ENCODE peak calls at places on chromosomes 7 and 10, in four cellular contexts. E, G, V and O are unnamed samples.

GRCh38 chr7:15921576-15921975 is 235.1 kb upstream of the MEOX2 start:
- DNase-seq in E (no peak), G (no peak), V (no peak), O (no peak)

GRCh38 chr7:13822678-13823077 is 166.8 kb downstream of the ETV1 start:
- DNase-seq in E (no peak), G (no peak), V (no peak), O (no peak)

GRCh38 chr7:7946486-7946885 is 22.1 kb upstream of the GLCCI1 start:
- DNase-seq in E (no peak), G (no peak), V (no peak), O (no peak)

GRCh38 chr10:50594012-50594411 is 29.7 kb downstream of the SGMS1 start:
- DNase-seq in E (no peak), G (peak; percentile 43), V (no peak), O (peak; percentile 45)

GRCh38 chr10:77925410-77925794 is 1.2 kb downstream of the DLG5 start:
- DNase-seq in E (no peak), G (peak; percentile 55), V (no peak), O (peak; percentile 32)

GRCh38 chr10:49313501-49314070 is 14.6 kb downstream of the C10orf71 start:
- DNase-seq in E (no peak), G (no peak), V (no peak), O (no peak)

GRCh38 chr7:64640504-64640903 is 25.4 kb upstream of the ZNF107 start:
- DNase-seq in E (no peak), G (no peak), V (no peak), O (no peak)

GRCh38 chr7:143013897-143014296 is 13.0 kb downstream of the OR9A2 start:
- DNase-seq in E (no peak), G (no peak), V (no peak), O (peak; percentile 30)

GRCh38 chr10:63494951-63495350 is 26.2 kb upstream of the REEP3 start:
- DNase-seq in E (no peak), G (no peak), V (no peak), O (no peak)

GRCh38 chr7:108200326-108200725 is 70.2 kb upstream of the LAMB4 start:
- DNase-seq in E (no peak), G (no peak), V (no peak), O (no peak)

GRCh38 chr10:70693619-70694286 is 21.4 kb downstream of the ADAMTS14 start:
- DNase-seq in E (peak; percentile 47), G (no peak), V (no peak), O (peak; percentile 97)

GRCh38 chr7:830069-830468 is 2.2 kb upstream of the SUN1 start:
- DNase-seq in E (no peak), G (no peak), V (no peak), O (no peak)

GRCh38 chr10:110850990-110851389 is 20.7 kb upstream of the PDCD4 start:
- DNase-seq in E (no peak), G (no peak), V (peak; percentile 46), O (no peak)

GRCh38 chr10:26095781-26096180 is 120.8 kb upstream of the GAD2 start:
- DNase-seq in E (no peak), G (no peak), V (no peak), O (no peak)

GRCh38 chr10:73837072-73837471 is 25.7 kb upstream of the NDST2 start:
- DNase-seq in E (no peak), G (no peak), V (no peak), O (peak; percentile 43)

GRCh38 chr7:107692501-107692900 is 31.9 kb downstream of the SLC26A4 start:
- DNase-seq in E (no peak), G (no peak), V (no peak), O (no peak)

GRCh38 chr7:128020161-128020560 is 11.1 kb downstream of the LRRC4 start:
- DNase-seq in E (no peak), G (no peak), V (no peak), O (no peak)

GRCh38 chr7:155119801-155120382 is 49.8 kb downstream of the HTR5A start:
- DNase-seq in E (no peak), G (no peak), V (no peak), O (no peak)

GRCh38 chr10:80700252-80700651 is 162.6 kb downstream of the SH2D4B start:
- DNase-seq in E (no peak), G (no peak), V (no peak), O (no peak)

GRCh38 chr7:73842248-73842895 is at the start of gene METTL27:
- DNase-seq in E (peak; percentile 93), G (peak; percentile 95), V (peak; percentile 88), O (peak; percentile 90)

GRCh38 chr7:27187702-27188665 is 3.0 kb upstream of the HOXA11 start:
- DNase-seq in E (no peak), G (peak; percentile 19), V (no peak), O (no peak)

GRCh38 chr7:114554781-114555537 is 140.3 kb downstream of the FOXP2 start:
- DNase-seq in E (no peak), G (no peak), V (no peak), O (no peak)

GRCh38 chr7:30142710-30143109 is 7.9 kb downstream of the MTURN start:
- DNase-seq in E (no peak), G (no peak), V (no peak), O (peak; percentile 47)

GRCh38 chr10:123367181-123367580 is 213.0 kb downstream of the BUB3 start:
- DNase-seq in E (no peak), G (no peak), V (no peak), O (no peak)

GRCh38 chr7:78081888-78082287 is 283.3 kb downstream of the PHTF2 start:
- DNase-seq in E (no peak), G (no peak), V (no peak), O (no peak)

GRCh38 chr10:117721883-117722282 is 179.3 kb downstream of the EMX2 start:
- DNase-seq in E (no peak), G (no peak), V (no peak), O (no peak)

GRCh38 chr10:17166699-17167098 is 34.8 kb downstream of the TRDMT1 start:
- DNase-seq in E (no peak), G (no peak), V (no peak), O (no peak)

GRCh38 chr7:42549212-42549611 is 312.2 kb upstream of the GLI3 start:
- DNase-seq in E (no peak), G (no peak), V (no peak), O (no peak)

GRCh38 chr7:50330701-50331100 is 26.2 kb downstream of the IKZF1 start:
- DNase-seq in E (no peak), G (no peak), V (no peak), O (no peak)

GRCh38 chr7:140581411-140581810 is 59.2 kb downstream of the DENND2A start:
- DNase-seq in E (no peak), G (no peak), V (no peak), O (no peak)

GRCh38 chr10:5840314-5841307 is 27.4 kb upstream of the GDI2 start:
- DNase-seq in E (peak; percentile 41), G (no peak), V (no peak), O (no peak)

GRCh38 chr7:2123916-2124315 is 108.8 kb downstream of the MAD1L1 start:
- DNase-seq in E (no peak), G (no peak), V (no peak), O (no peak)

GRCh38 chr7:149635561-149636329 is 137.6 kb downstream of the ZNF467 start:
- DNase-seq in E (no peak), G (no peak), V (no peak), O (peak; percentile 24)

DNA sequence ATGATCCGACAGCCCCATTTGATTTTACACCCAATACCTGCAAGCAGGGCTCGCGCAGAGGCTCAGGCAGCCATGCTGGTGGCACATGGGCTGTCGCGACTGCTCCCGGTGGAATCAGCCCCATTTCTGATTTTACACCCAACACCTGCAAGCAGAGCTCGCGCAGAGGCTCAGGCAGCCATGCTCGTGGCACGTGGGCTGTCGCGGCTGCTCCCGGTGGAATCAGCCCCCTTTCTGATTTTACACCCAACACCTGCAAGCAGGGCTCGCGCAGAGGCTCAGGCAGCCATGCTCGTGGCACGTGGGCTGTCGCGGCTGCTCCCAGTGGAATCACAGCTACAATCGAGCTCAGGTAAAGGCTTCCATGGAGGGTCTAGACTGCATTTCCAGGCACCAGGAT is 244.1 kb downstream of the PTPRN2 start:
- DNase-seq in E (no peak), G (no peak), V (no peak), O (no peak)
- H3K9me3 ChIP-seq in E (no peaks in the 10 kb centered on the region), G (no peaks in the 10 kb centered on the region), V (no peaks in the 10 kb centered on the region), O (no peaks in the 10 kb centered on the region)

DNA sequence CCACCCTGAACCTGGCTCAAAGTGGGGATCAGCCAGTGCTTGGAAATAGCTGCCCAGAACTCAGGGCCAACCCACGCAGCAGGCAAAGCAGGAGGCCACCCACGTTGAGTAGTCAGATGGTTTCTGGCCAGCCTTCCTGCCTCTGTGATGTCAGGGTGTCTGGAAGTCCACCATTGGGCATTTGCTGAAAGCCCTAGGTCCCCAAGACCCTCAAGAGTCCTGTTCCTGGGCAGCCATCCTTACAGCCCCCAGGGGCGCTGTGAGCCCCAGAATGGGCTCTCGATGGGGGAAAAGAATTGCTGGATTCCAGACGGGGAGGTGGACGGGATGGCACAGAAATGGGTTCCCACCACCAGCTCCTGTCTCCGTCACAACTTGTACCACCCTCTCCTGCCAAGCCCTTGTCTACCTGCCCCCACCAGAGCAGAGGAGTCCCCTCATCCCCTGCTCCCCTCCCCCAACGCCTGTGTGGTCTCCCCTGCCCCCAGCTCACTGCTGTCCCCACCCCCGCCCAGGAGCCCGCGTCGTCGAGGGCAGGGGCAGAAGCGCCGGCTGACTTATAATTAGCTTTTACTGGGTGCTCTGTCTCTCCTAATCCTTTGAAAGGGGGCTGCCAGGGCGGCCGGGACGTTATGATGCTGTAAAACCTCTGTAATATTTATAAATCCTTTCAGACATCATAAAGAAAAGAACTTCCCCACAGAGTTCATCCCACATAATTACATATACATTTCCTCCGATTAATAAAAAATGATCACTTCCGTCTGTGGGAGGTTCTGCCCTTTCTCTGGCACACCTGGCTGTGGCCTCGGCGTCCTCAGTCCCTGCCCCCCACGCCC is 3.8 kb downstream of the MYL10 start:
- DNase-seq in E (no peak), G (no peak), V (no peak), O (no peak)
- H3K4me3 ChIP-seq in E (no peak overlapping the region), G (no peak overlapping the region), V (no peak overlapping the region), O (no peak overlapping the region)

DNA sequence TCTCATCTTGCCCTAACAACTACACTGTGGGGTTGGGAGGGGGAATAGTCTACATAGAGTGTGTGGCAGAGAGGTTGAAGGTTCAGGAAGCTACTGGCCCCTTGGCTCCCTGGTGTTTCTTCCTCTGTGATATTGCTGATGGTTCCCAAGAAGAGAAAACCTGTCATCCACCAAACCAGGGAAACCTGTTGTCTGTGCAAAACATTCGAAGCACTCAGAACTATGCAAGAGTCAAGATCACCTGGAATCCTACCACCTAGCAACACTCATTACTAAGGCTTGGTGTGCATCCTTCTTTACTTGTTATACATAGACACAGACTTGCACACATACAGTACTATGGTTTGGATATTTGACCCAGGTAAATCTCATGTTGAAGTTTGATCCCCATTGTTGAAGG is 46.5 kb upstream of the MKI67 start:
- DNase-seq in E (no peak), G (no peak), V (no peak), O (no peak)
- H3K9me3 ChIP-seq in E (peaks cover 37% of the 10 kb centered on the region), G (no peaks in the 10 kb centered on the region), V (no peaks in the 10 kb centered on the region), O (peaks cover 19% of the 10 kb centered on the region)

DNA sequence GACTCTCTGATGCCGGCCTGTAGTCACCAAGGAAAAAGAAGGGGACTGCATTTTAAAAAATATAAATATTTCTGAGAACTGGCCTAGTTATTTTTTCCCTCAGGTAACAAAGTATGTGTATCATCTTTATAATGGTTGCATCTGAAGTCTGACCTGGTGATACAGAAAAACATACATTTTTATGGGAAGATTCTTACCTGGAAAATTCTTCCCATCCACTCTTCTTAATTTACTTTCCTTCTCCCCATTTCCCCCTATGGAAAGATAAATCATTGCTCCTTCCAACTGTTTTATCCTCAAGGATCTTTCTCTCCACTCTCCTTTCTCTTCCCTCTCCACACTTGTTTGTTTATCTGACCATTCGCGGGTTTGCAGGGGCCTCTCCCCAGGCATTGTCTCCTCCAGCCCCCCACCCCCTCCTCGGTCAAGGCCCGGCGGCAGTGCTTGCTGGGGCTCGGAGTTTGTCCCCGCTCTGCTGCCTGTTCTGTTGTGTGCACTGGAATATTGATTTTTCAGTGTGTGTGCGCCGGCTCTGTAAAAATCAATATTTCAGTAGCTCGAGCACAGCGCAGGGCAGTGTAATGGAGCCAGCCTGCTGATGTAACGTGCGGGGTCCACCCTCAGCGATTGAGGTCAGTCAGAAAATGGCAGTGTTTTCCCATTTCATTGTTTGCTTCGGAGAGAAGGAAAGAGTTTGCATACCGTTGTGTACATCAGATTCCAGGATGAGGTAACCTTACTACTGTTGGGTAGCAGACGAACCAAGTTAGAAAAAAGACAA is 199.5 kb upstream of the NFE2L3 start:
- DNase-seq in E (no peak), G (no peak), V (no peak), O (no peak)
- H3K4me3 ChIP-seq in E (no peak overlapping the region), G (no peak overlapping the region), V (no peak overlapping the region), O (no peak overlapping the region)